ENCODE peak calls at places on chromosome 2, in four cellular contexts. One of them, this sample, is unnamed.

GRCh38 chr2:108633379-108633778 is 85.9 kb upstream of the RANBP2 start:
- DNase-seq in K562: no peak
- DNase-seq in HepG2: no peak
- DNase-seq in WTC11: no peak
- DNase-seq in this sample: no peak

GRCh38 chr2:134917958-134918517 is 584 bp upstream of the CCNT2 start:
- DNase-seq in K562: no peak
- DNase-seq in HepG2: no peak
- DNase-seq in WTC11: no peak
- DNase-seq in this sample: no peak

GRCh38 chr2:57180042-57180567 is 866.5 kb upstream of the VRK2 start:
- DNase-seq in K562: no peak
- DNase-seq in HepG2: no peak
- DNase-seq in WTC11: no peak
- DNase-seq in this sample: no peak

GRCh38 chr2:168758970-168759820 is 43.2 kb upstream of the NOSTRIN start:
- DNase-seq in K562: peak
- DNase-seq in HepG2: peak
- DNase-seq in WTC11: no peak
- DNase-seq in this sample: peak

GRCh38 chr2:5975406-5975805 is 283.2 kb downstream of the SOX11 start:
- DNase-seq in K562: no peak
- DNase-seq in HepG2: no peak
- DNase-seq in WTC11: no peak
- DNase-seq in this sample: no peak

GRCh38 chr2:11419781-11420180 is 46.2 kb downstream of the E2F6 start:
- DNase-seq in K562: no peak
- DNase-seq in HepG2: no peak
- DNase-seq in WTC11: no peak
- DNase-seq in this sample: no peak

GRCh38 chr2:128306931-128307460 is 11.7 kb downstream of the HS6ST1 start:
- DNase-seq in K562: no peak
- DNase-seq in HepG2: no peak
- DNase-seq in WTC11: peak
- DNase-seq in this sample: no peak

GRCh38 chr2:88545118-88545517 is 82.1 kb downstream of the EIF2AK3 start:
- DNase-seq in K562: peak
- DNase-seq in HepG2: peak
- DNase-seq in WTC11: peak
- DNase-seq in this sample: peak

GRCh38 chr2:156800065-156800556 is 363.9 kb downstream of the GPD2 start:
- DNase-seq in K562: no peak
- DNase-seq in HepG2: no peak
- DNase-seq in WTC11: no peak
- DNase-seq in this sample: no peak

GRCh38 chr2:44952143-44952805 is 10.8 kb downstream of the SIX3 start:
- DNase-seq in K562: peak
- DNase-seq in HepG2: peak
- DNase-seq in WTC11: peak
- DNase-seq in this sample: peak

GRCh38 chr2:176781570-176782217 is 430.9 kb upstream of the HNRNPA3 start:
- DNase-seq in K562: no peak
- DNase-seq in HepG2: no peak
- DNase-seq in WTC11: no peak
- DNase-seq in this sample: no peak

GRCh38 chr2:230184727-230185578 is 34.8 kb downstream of the SP110 start:
- DNase-seq in K562: no peak
- DNase-seq in HepG2: no peak
- DNase-seq in WTC11: no peak
- DNase-seq in this sample: no peak

GRCh38 chr2:215726070-215726469 is 287.3 kb downstream of the MREG start:
- DNase-seq in K562: no peak
- DNase-seq in HepG2: no peak
- DNase-seq in WTC11: no peak
- DNase-seq in this sample: no peak

GRCh38 chr2:170212625-170213280 is 34.8 kb downstream of the MYO3B start:
- DNase-seq in K562: no peak
- DNase-seq in HepG2: no peak
- DNase-seq in WTC11: no peak
- DNase-seq in this sample: no peak

GRCh38 chr2:160372585-160372984 is 121.0 kb downstream of the RBMS1 start:
- DNase-seq in K562: no peak
- DNase-seq in HepG2: no peak
- DNase-seq in WTC11: no peak
- DNase-seq in this sample: no peak

GRCh38 chr2:118242216-118242615 is 153.9 kb downstream of the INSIG2 start:
- DNase-seq in K562: no peak
- DNase-seq in HepG2: no peak
- DNase-seq in WTC11: no peak
- DNase-seq in this sample: no peak

GRCh38 chr2:219452361-219453317 is 18.0 kb downstream of the SPEG start:
- DNase-seq in K562: peak
- DNase-seq in HepG2: no peak
- DNase-seq in WTC11: peak
- DNase-seq in this sample: no peak

GRCh38 chr2:101188683-101189405 is 37.7 kb upstream of the TBC1D8 start:
- DNase-seq in K562: peak
- DNase-seq in HepG2: peak
- DNase-seq in WTC11: peak
- DNase-seq in this sample: peak

GRCh38 chr2:188414412-188414811 is 122.7 kb downstream of the GULP1 start:
- DNase-seq in K562: no peak
- DNase-seq in HepG2: no peak
- DNase-seq in WTC11: no peak
- DNase-seq in this sample: peak

GRCh38 chr2:156145469-156145868 is 187.1 kb downstream of the NR4A2 start:
- DNase-seq in K562: no peak
- DNase-seq in HepG2: no peak
- DNase-seq in WTC11: no peak
- DNase-seq in this sample: no peak

GRCh38 chr2:126700677-126701076 is 44.7 kb downstream of the GYPC start:
- DNase-seq in K562: no peak
- DNase-seq in HepG2: no peak
- DNase-seq in WTC11: no peak
- DNase-seq in this sample: peak
- TF ChIP-seq NR3C1 in K562: no peak
- TF ChIP-seq NR3C1 in HepG2: no peak
- TF ChIP-seq NR3C1 in WTC11: no peak
- TF ChIP-seq NR3C1 in this sample: no peak

DNA sequence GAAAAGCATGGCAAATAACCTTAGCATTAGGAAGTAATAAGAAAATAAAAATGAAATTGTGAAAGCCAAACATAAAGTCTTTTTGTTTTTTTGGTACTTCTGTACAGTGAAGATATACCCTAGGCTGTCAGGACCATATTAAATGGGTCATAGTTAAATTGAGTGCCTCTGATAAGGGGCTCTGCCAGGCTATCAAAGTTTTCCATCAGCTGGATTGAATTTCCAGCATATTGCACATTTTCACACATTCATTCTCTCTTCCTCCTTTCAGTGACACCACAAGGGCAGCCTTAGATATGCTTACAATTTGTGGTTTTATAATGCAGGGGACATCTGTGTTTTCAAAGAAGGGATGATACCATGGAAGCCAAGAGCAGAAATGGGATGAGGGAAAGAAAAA is 109.2 kb upstream of the LYPD1 start:
- DNase-seq in K562: no peak
- DNase-seq in HepG2: no peak
- DNase-seq in WTC11: no peak
- DNase-seq in this sample: no peak
- TF ChIP-seq JUN in K562: no peak
- TF ChIP-seq JUN in HepG2: no peak
- TF ChIP-seq JUN in WTC11: no peak
- TF ChIP-seq JUN in this sample: no peak

GRCh38 chr2:113276216-113276905 is 2.4 kb downstream of the PAX8 start:
- DNase-seq in K562: no peak
- DNase-seq in HepG2: no peak
- DNase-seq in WTC11: peak
- DNase-seq in this sample: no peak

GRCh38 chr2:113277474-113278072 is 1.1 kb downstream of the PAX8 start:
- DNase-seq in K562: no peak
- DNase-seq in HepG2: no peak
- DNase-seq in WTC11: peak
- DNase-seq in this sample: no peak

GRCh38 chr2:113276906-113277425 is 1.8 kb downstream of the PAX8 start:
- DNase-seq in K562: no peak
- DNase-seq in HepG2: no peak
- DNase-seq in WTC11: peak
- DNase-seq in this sample: no peak

GRCh38 chr2:113274427-113274826 is 4.3 kb downstream of the PAX8 start:
- DNase-seq in K562: no peak
- DNase-seq in HepG2: no peak
- DNase-seq in WTC11: no peak
- DNase-seq in this sample: no peak

DNA sequence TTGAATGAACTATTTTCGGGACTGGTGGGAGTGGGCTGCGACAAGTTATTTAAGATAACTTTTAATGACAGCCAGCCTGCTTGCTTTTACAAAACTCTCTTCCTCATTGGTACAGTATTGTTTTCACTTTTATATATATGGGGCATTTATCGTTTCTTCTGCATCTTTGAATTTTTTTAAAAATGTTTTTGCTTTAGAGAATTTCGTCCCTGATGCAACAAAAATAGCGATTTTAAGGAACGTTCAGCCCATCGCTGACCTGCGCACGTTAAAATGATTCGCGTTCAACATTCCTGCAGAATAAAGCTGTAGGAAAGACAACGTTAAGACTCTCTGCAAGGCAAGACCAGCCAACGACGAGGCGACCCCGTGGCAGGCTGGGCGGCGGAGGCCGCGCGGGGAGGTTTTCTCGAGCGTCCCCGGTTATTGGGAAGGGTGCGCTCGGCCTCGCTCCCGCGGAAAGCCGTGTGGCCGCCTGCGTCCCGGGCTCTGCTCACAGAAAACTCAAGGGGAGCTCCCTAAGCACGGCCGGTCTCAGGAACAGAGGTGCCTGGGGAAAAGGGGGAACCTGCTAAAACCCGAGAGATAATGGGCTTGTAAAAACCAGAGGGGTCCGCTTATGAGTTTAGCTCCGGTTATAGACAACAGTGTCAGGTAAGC is 3.0 kb downstream of the PAX8 start:
- DNase-seq in K562: no peak
- DNase-seq in HepG2: no peak
- DNase-seq in WTC11: peak
- DNase-seq in this sample: no peak
- TF ChIP-seq NR3C1 in K562: no peak
- TF ChIP-seq NR3C1 in HepG2: no peak
- TF ChIP-seq NR3C1 in WTC11: no peak
- TF ChIP-seq NR3C1 in this sample: no peak

GRCh38 chr2:121309323-121309722 is 24.3 kb upstream of the TFCP2L1 start:
- DNase-seq in K562: no peak
- DNase-seq in HepG2: no peak
- DNase-seq in WTC11: no peak
- DNase-seq in this sample: no peak

GRCh38 chr2:121309801-121310200 is 24.8 kb upstream of the TFCP2L1 start:
- DNase-seq in K562: no peak
- DNase-seq in HepG2: no peak
- DNase-seq in WTC11: no peak
- DNase-seq in this sample: no peak

GRCh38 chr2:121303531-121304263 is 18.7 kb upstream of the TFCP2L1 start:
- DNase-seq in K562: no peak
- DNase-seq in HepG2: peak
- DNase-seq in WTC11: no peak
- DNase-seq in this sample: no peak

GRCh38 chr2:121307048-121307447 is 22.0 kb upstream of the TFCP2L1 start:
- DNase-seq in K562: no peak
- DNase-seq in HepG2: no peak
- DNase-seq in WTC11: no peak
- DNase-seq in this sample: no peak
- TF ChIP-seq JUN in K562: no peak
- TF ChIP-seq JUN in HepG2: no peak
- TF ChIP-seq JUN in WTC11: no peak
- TF ChIP-seq JUN in this sample: no peak

GRCh38 chr2:112149866-112150435 is 11.8 kb downstream of the FBLN7 start:
- DNase-seq in K562: no peak
- DNase-seq in HepG2: no peak
- DNase-seq in WTC11: no peak
- DNase-seq in this sample: no peak

GRCh38 chr2:112150447-112150846 is 12.3 kb downstream of the FBLN7 start:
- DNase-seq in K562: no peak
- DNase-seq in HepG2: no peak
- DNase-seq in WTC11: no peak
- DNase-seq in this sample: no peak

GRCh38 chr2:112151701-112152440 is 13.7 kb downstream of the FBLN7 start:
- DNase-seq in K562: no peak
- DNase-seq in HepG2: no peak
- DNase-seq in WTC11: no peak
- DNase-seq in this sample: no peak

GRCh38 chr2:112150851-112151250 is 12.7 kb downstream of the FBLN7 start:
- DNase-seq in K562: no peak
- DNase-seq in HepG2: no peak
- DNase-seq in WTC11: no peak
- DNase-seq in this sample: no peak

GRCh38 chr2:112151275-112151674 is 13.1 kb downstream of the FBLN7 start:
- DNase-seq in K562: no peak
- DNase-seq in HepG2: no peak
- DNase-seq in WTC11: no peak
- DNase-seq in this sample: no peak
- TF ChIP-seq NR3C1 in K562: no peak
- TF ChIP-seq NR3C1 in HepG2: no peak
- TF ChIP-seq NR3C1 in WTC11: no peak
- TF ChIP-seq NR3C1 in this sample: no peak

GRCh38 chr2:126839711-126840110 is 59.0 kb upstream of the TEX51 start:
- DNase-seq in K562: no peak
- DNase-seq in HepG2: no peak
- DNase-seq in WTC11: no peak
- DNase-seq in this sample: no peak
- TF ChIP-seq JUN in K562: no peak
- TF ChIP-seq JUN in HepG2: no peak
- TF ChIP-seq JUN in WTC11: no peak
- TF ChIP-seq JUN in this sample: no peak

This sample was measured in A549.